ENCODE peak calls at places on chromosome 1, in seven cellular contexts. W is ovary; Q is OCI-LY7; H is heart right ventricle; I is CD8-positive, alpha-beta T cell; K is uterus; S is CD8-positive, alpha-beta memory T cell. E is an unnamed sample.
A peak's percentile ranks its signal among the peaks of the same experiment; 100 is the strongest.

GRCh38 chr1:173202430-173203145 is 4.5 kb downstream of the TNFSF4 start:
- DNase-seq in K (no peak), W (no peak), H (peak; percentile 56), Q (peak; percentile 63), S (no peak), I (no peak), E (no peak)

GRCh38 chr1:66729130-66729922 is 22.9 kb upstream of the DYNLT5 start:
- DNase-seq in S (no peak), I (no peak), Q (no peak), W (no peak), K (no peak), H (no peak), E (no peak)

GRCh38 chr1:92484472-92485373 is 2.0 kb downstream of the GFI1 start:
- DNase-seq in H (no peak), W (no peak), Q (peak; percentile 24), K (no peak), S (peak; percentile 54), I (peak; percentile 52), E (no peak)

GRCh38 chr1:6490181-6491075 is 1.0 kb downstream of the PLEKHG5 start:
- DNase-seq in S (peak; percentile 29), W (peak; percentile 79), H (no peak), Q (peak; percentile 92), I (no peak), K (peak; percentile 40), E (peak; percentile 66)

GRCh38 chr1:167935252-167936067 is 1.0 kb upstream of the DCAF6 start:
- DNase-seq in S (peak; percentile 41), W (no peak), H (peak; percentile 23), I (peak; percentile 3), Q (peak; percentile 62), K (peak; percentile 19), E (no peak)

GRCh38 chr1:14136152-14136763 is 436.3 kb downstream of the PRDM2 start:
- DNase-seq in Q (no peak), K (no peak), S (no peak), H (no peak), I (no peak), W (no peak), E (no peak)

GRCh38 chr1:31272369-31272768 is 24.2 kb downstream of the SNRNP40 start:
- DNase-seq in I (no peak), K (no peak), S (no peak), W (no peak), H (no peak), Q (no peak), E (no peak)

GRCh38 chr1:179781962-179782361 is 38.9 kb downstream of the FAM163A start:
- DNase-seq in I (no peak), W (peak; percentile 89), Q (no peak), H (peak; percentile 53), K (peak; percentile 30), S (no peak), E (peak; percentile 76)

GRCh38 chr1:208686592-208686991 is 442.4 kb upstream of the PLXNA2 start:
- DNase-seq in Q (no peak), I (no peak), H (no peak), W (no peak), K (no peak), S (no peak), E (no peak)

GRCh38 chr1:208682664-208683013 is 438.5 kb upstream of the PLXNA2 start:
- DNase-seq in I (no peak), S (no peak), H (no peak), Q (no peak), K (no peak), W (no peak), E (no peak)

GRCh38 chr1:208681878-208682663 is 437.9 kb upstream of the PLXNA2 start:
- DNase-seq in Q (no peak), K (no peak), W (no peak), S (no peak), I (no peak), H (peak; percentile 6), E (no peak)

GRCh38 chr1:208684192-208684591 is 440.0 kb upstream of the PLXNA2 start:
- DNase-seq in S (no peak), H (no peak), W (no peak), I (no peak), K (no peak), Q (no peak), E (no peak)

GRCh38 chr1:208683141-208683540 is 439.0 kb upstream of the PLXNA2 start:
- DNase-seq in H (no peak), S (no peak), I (no peak), Q (no peak), K (no peak), W (no peak), E (no peak)
- H3K4me1 ChIP-seq in H (peaks cover 4% of the 10 kb centered on the region), S (no peaks in the 10 kb centered on the region), I (no peaks in the 10 kb centered on the region), Q (no peaks in the 10 kb centered on the region), K (no peaks in the 10 kb centered on the region), W (no peaks in the 10 kb centered on the region), E (peaks cover 17% of the 10 kb centered on the region)

DNA sequence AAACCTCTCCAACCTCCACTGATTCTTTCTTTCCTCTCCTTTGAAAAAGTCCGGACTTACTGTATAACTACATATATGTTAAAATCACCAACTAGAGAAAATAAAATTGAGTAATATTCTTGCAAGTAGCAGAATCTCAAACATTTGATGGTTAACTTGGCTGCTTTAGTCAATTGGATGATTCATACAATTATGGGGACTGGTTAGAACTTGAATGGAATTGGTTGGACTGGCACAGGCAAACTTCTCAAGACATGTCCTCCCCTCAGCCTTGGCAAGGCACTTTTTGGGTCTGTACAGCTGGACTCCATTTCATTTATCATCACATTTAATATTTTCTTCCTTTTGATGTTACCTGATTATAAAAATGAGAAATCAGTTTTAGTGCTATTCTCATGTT is 6.5 kb downstream of the WLS start:
- DNase-seq in H (no peak), S (no peak), W (no peak), Q (no peak), K (no peak), I (no peak), E (no peak)
- H3K4me1 ChIP-seq in H (peaks cover 33% of the 10 kb centered on the region), S (no peaks in the 10 kb centered on the region), W (peaks cover 19% of the 10 kb centered on the region), Q (no peaks in the 10 kb centered on the region), K (no peaks in the 10 kb centered on the region), I (no peaks in the 10 kb centered on the region), E (peaks cover 78% of the 10 kb centered on the region)

GRCh38 chr1:59452559-59452958 is 155.7 kb downstream of the FGGY start:
- DNase-seq in S (no peak), Q (no peak), W (no peak), H (no peak), K (no peak), I (no peak), E (no peak)
- H3K4me1 ChIP-seq in S (no peaks in the 10 kb centered on the region), Q (no peaks in the 10 kb centered on the region), W (no peaks in the 10 kb centered on the region), H (no peaks in the 10 kb centered on the region), K (peaks cover 2% of the 10 kb centered on the region), I (no peaks in the 10 kb centered on the region), E (peaks cover 9% of the 10 kb centered on the region)

GRCh38 chr1:181108297-181108696 is 19.8 kb downstream of the IER5 start:
- DNase-seq in I (no peak), W (no peak), S (no peak), H (no peak), K (no peak), Q (no peak), E (no peak)
- H3K4me1 ChIP-seq in I (peaks cover 25% of the 10 kb centered on the region), W (no peaks in the 10 kb centered on the region), S (peaks cover 26% of the 10 kb centered on the region), H (peaks cover 42% of the 10 kb centered on the region), K (peaks cover 13% of the 10 kb centered on the region), Q (peaks cover 17% of the 10 kb centered on the region), E (peaks cover 68% of the 10 kb centered on the region)